ENCODE peak calls at places on chromosomes 6 and 20, in eight cellular contexts. J is type B pancreatic cell; R is endothelial cell; W is tibial artery; F is cardiac fibroblast; D is osteocyte; O is CD8-positive, alpha-beta T cell; U is right lobe of liver. Y is an unnamed sample.

GRCh38 chr6:30185846-30186484 is 22.6 kb downstream of the TRIM15 start:
- DNase-seq in J (no peak), R (no peak), W (no peak), F (no peak), D (no peak), O (no peak), U (no peak), Y (no peak)

GRCh38 chr20:64083380-64084208 is 604 bp downstream of the LKAAEAR1 start:
- DNase-seq in J (no peak), R (peak; percentile 86), W (no peak), F (peak; percentile 70), D (peak; percentile 92), O (peak; percentile 67), U (peak; percentile 84), Y (peak; percentile 75)

GRCh38 chr6:134452901-134453300 is 135.0 kb upstream of the SGK1 start:
- DNase-seq in J (no peak), R (no peak), W (no peak), F (peak; percentile 32), D (no peak), O (no peak), U (no peak), Y (no peak)

GRCh38 chr6:169723991-169724553 is at the start of gene PHF10:
- DNase-seq in J (no peak), R (peak; percentile 44), W (peak; percentile 21), F (no peak), D (no peak), O (peak; percentile 44), U (peak; percentile 54), Y (peak; percentile 35)

GRCh38 chr6:151215999-151216398 is 23.8 kb upstream of the AKAP12 start:
- DNase-seq in J (no peak), R (no peak), W (no peak), F (no peak), D (no peak), O (no peak), U (no peak), Y (no peak)

GRCh38 chr6:43509142-43509983 is 783 bp downstream of the LRRC73 start:
- DNase-seq in J (no peak), R (peak; percentile 33), W (no peak), F (no peak), D (no peak), O (no peak), U (peak; percentile 35), Y (no peak)

GRCh38 chr6:148598690-148599089 is 148.1 kb upstream of the UST start:
- DNase-seq in J (no peak), R (no peak), W (no peak), F (no peak), D (no peak), O (no peak), U (no peak), Y (no peak)

GRCh38 chr6:74161380-74161779 is 465.4 kb downstream of the CD109 start:
- DNase-seq in J (no peak), R (no peak), W (no peak), F (no peak), D (no peak), O (no peak), U (no peak), Y (no peak)

GRCh38 chr20:34522969-34523871 is 7.0 kb downstream of the DYNLRB1 start:
- DNase-seq in J (peak; percentile 77), R (peak; percentile 66), W (no peak), F (peak; percentile 76), D (peak; percentile 83), O (peak; percentile 45), U (no peak), Y (peak; percentile 50)

GRCh38 chr6:132584698-132585097 is 4.8 kb downstream of the TAAR5 start:
- DNase-seq in J (no peak), R (no peak), W (no peak), F (no peak), D (no peak), O (no peak), U (no peak), Y (no peak)

GRCh38 chr6:33008944-33009861 is at the start of gene HLA-DOA:
- DNase-seq in J (no peak), R (peak; percentile 19), W (no peak), F (peak; percentile 14), D (no peak), O (peak; percentile 65), U (no peak), Y (no peak)

GRCh38 chr20:17654649-17655285 is 27.3 kb downstream of the RRBP1 start:
- DNase-seq in J (no peak), R (peak; percentile 77), W (peak; percentile 71), F (peak; percentile 73), D (no peak), O (peak; percentile 21), U (no peak), Y (peak; percentile 39)

GRCh38 chr20:51587145-51587544 is 44.6 kb upstream of the NFATC2 start:
- DNase-seq in J (no peak), R (no peak), W (no peak), F (no peak), D (no peak), O (no peak), U (no peak), Y (no peak)

GRCh38 chr6:17653198-17653881 is 53.2 kb downstream of the FAM8A1 start:
- DNase-seq in J (no peak), R (no peak), W (no peak), F (no peak), D (no peak), O (no peak), U (no peak), Y (no peak)

GRCh38 chr6:160188773-160189172 is 67.2 kb downstream of the SLC22A1 start:
- DNase-seq in J (no peak), R (no peak), W (no peak), F (peak; percentile 31), D (no peak), O (no peak), U (no peak), Y (no peak)

GRCh38 chr20:10040070-10040970 is 5.5 kb downstream of the ANKEF1 start:
- DNase-seq in J (no peak), R (no peak), W (no peak), F (peak; percentile 77), D (no peak), O (no peak), U (no peak), Y (no peak)

GRCh38 chr20:21615617-21616080 is 89.8 kb upstream of the PAX1 start:
- DNase-seq in J (peak; percentile 74), R (peak; percentile 85), W (no peak), F (peak; percentile 56), D (no peak), O (peak; percentile 44), U (peak; percentile 65), Y (peak; percentile 66)

GRCh38 chr20:45946149-45946970 is 11.9 kb downstream of the PCIF1 start:
- DNase-seq in J (no peak), R (no peak), W (peak; percentile 91), F (peak; percentile 62), D (no peak), O (peak; percentile 69), U (peak; percentile 78), Y (no peak)

GRCh38 chr6:6834356-6835342 is 246.1 kb downstream of the LY86 start:
- DNase-seq in J (no peak), R (no peak), W (no peak), F (no peak), D (no peak), O (no peak), U (no peak), Y (no peak)

GRCh38 chr20:32674362-32674789 is 635 bp upstream of the C20orf203 start:
- DNase-seq in J (no peak), R (peak; percentile 63), W (no peak), F (peak; percentile 77), D (no peak), O (peak; percentile 75), U (peak; percentile 54), Y (no peak)

GRCh38 chr6:37190159-37190535 is 20.2 kb downstream of the PIM1 start:
- DNase-seq in J (no peak), R (no peak), W (no peak), F (no peak), D (no peak), O (no peak), U (no peak), Y (no peak)

GRCh38 chr20:53826090-53826489 is 232.5 kb upstream of the ZNF217 start:
- DNase-seq in J (no peak), R (no peak), W (no peak), F (no peak), D (no peak), O (no peak), U (no peak), Y (no peak)

GRCh38 chr6:53347250-53347920 is 1.4 kb downstream of the ELOVL5 start:
- DNase-seq in J (no peak), R (no peak), W (no peak), F (peak; percentile 29), D (no peak), O (peak; percentile 46), U (no peak), Y (no peak)

GRCh38 chr6:57048577-57048976 is 2.1 kb downstream of the KIAA1586 start:
- DNase-seq in J (no peak), R (no peak), W (no peak), F (peak; percentile 17), D (no peak), O (no peak), U (no peak), Y (no peak)
- TF ChIP-seq CTCF in J (no peak), R (no peak), W (no peak), F (no peak), D (no peak), O (no peak), U (no peak), Y (no peak)

GRCh38 chr20:62760536-62761057 is 35.7 kb upstream of the MRGBP start:
- DNase-seq in J (no peak), R (no peak), W (no peak), F (no peak), D (no peak), O (no peak), U (no peak), Y (no peak)
- TF ChIP-seq CTCF in J (no peak), R (no peak), W (no peak), F (no peak), D (no peak), O (no peak), U (no peak), Y (no peak)

DNA sequence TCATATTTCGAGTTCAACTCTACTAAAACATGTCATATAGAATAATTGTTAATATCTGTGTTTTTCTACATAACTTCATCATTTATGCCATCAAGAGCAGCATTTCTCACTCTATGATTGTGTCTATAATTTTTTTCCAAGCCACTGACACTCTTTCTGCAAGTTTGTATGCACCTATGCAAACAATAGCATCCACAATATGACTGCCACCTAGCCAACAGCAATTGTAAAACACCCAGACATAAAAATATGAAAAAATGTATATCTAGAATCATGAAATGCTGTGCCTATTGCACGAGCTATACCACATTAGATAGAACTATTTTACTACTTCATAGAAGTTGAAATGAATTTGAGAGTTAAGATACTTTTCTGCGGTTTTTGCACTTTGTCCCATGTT is 286.5 kb upstream of the MARCKS start:
- DNase-seq in J (no peak), R (no peak), W (no peak), F (no peak), D (no peak), O (no peak), U (no peak), Y (no peak)
- TF ChIP-seq CTCF in J (no peak), R (no peak), W (no peak), F (peak; percentile 15), D (peak; percentile 42), O (no peak), U (no peak), Y (no peak)

DNA sequence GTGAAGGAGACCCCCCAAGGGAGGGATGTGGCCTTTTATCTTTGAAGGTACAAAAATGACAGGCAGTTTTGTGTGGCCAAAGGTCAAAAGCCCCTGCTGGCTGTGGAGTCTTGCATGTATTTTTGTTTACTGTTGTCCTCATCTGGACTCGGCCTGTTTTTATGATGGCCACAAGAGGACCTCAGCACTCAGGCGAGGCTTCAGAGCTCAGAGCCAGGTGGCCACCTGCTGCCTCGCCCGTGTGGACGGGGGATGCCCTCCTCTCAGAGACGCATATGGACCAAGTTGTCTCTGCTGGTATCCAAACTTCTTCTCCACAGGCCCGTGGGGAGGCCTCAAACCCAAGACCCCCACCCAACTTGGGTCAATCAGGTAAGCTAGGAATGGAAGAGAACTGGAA is 118.2 kb downstream of the DACT2 start:
- DNase-seq in J (no peak), R (no peak), W (no peak), F (no peak), D (no peak), O (no peak), U (peak; percentile 44), Y (no peak)
- TF ChIP-seq CTCF in J (peak; percentile 59), R (no peak), W (no peak), F (no peak), D (no peak), O (no peak), U (peak; percentile 59), Y (peak; percentile 58)

Y was measured in progenitor cell of endocrine pancreas.